ENCODE peak calls at places on chromosomes 3 and 15, in five cellular contexts. One of them, this sample, is unnamed.
A peak's percentile ranks its signal among the peaks of the same experiment; 100 is the strongest.

GRCh38 chr3:36681867-36682266 is 82.5 kb downstream of the DCLK3 start:
- DNase-seq in mesenchymal stem cell: no peak
- DNase-seq in trophoblast cell: no peak
- DNase-seq in IMR-90: no peak
- DNase-seq in H9: no peak
- DNase-seq in this sample: no peak

GRCh38 chr3:8660781-8661180 is 16.2 kb upstream of the SSUH2 start:
- DNase-seq in mesenchymal stem cell: no peak
- DNase-seq in trophoblast cell: no peak
- DNase-seq in H9: no peak
- DNase-seq in IMR-90: peak; percentile 18
- DNase-seq in this sample: no peak

GRCh38 chr3:59425942-59426341 is 376.1 kb upstream of the CFAP20DC start:
- DNase-seq in IMR-90: no peak
- DNase-seq in H9: no peak
- DNase-seq in trophoblast cell: no peak
- DNase-seq in mesenchymal stem cell: no peak
- DNase-seq in this sample: no peak

GRCh38 chr3:101976473-101976872 is 127.2 kb downstream of the NFKBIZ start:
- DNase-seq in IMR-90: no peak
- DNase-seq in mesenchymal stem cell: no peak
- DNase-seq in trophoblast cell: no peak
- DNase-seq in H9: no peak
- DNase-seq in this sample: no peak

GRCh38 chr15:25368855-25369254 is 70.0 kb downstream of the UBE3A start:
- DNase-seq in mesenchymal stem cell: no peak
- DNase-seq in trophoblast cell: peak; percentile 2
- DNase-seq in IMR-90: peak; percentile 21
- DNase-seq in H9: no peak
- DNase-seq in this sample: no peak

GRCh38 chr3:133479895-133480669 is 80.2 kb downstream of the BFSP2 start:
- DNase-seq in trophoblast cell: peak; percentile 8
- DNase-seq in mesenchymal stem cell: no peak
- DNase-seq in H9: no peak
- DNase-seq in IMR-90: no peak
- DNase-seq in this sample: no peak

GRCh38 chr3:72274511-72275295 is 489.8 kb upstream of the PROK2 start:
- DNase-seq in IMR-90: peak; percentile 75
- DNase-seq in H9: no peak
- DNase-seq in mesenchymal stem cell: peak; percentile 90
- DNase-seq in trophoblast cell: no peak
- DNase-seq in this sample: no peak

GRCh38 chr3:154684440-154684839 is 254.4 kb upstream of the GPR149 start:
- DNase-seq in mesenchymal stem cell: no peak
- DNase-seq in trophoblast cell: no peak
- DNase-seq in IMR-90: no peak
- DNase-seq in H9: peak; percentile 34
- DNase-seq in this sample: no peak

GRCh38 chr3:149376728-149377407 is 581 bp downstream of the TM4SF1 start:
- DNase-seq in IMR-90: peak; percentile 59
- DNase-seq in trophoblast cell: no peak
- DNase-seq in mesenchymal stem cell: no peak
- DNase-seq in H9: no peak
- DNase-seq in this sample: no peak

GRCh38 chr15:92848464-92848851 is 51.7 kb upstream of the CHD2 start:
- DNase-seq in trophoblast cell: no peak
- DNase-seq in mesenchymal stem cell: no peak
- DNase-seq in IMR-90: no peak
- DNase-seq in H9: no peak
- DNase-seq in this sample: no peak

GRCh38 chr3:167814441-167814951 is 79.0 kb downstream of the SERPINI1 start:
- DNase-seq in IMR-90: peak; percentile 11
- DNase-seq in mesenchymal stem cell: no peak
- DNase-seq in H9: no peak
- DNase-seq in trophoblast cell: no peak
- DNase-seq in this sample: no peak

GRCh38 chr3:38136272-38136806 is 588 bp downstream of the ACAA1 start:
- DNase-seq in IMR-90: peak; percentile 54
- DNase-seq in trophoblast cell: no peak
- DNase-seq in H9: no peak
- DNase-seq in mesenchymal stem cell: peak; percentile 77
- DNase-seq in this sample: peak; percentile 27

GRCh38 chr3:123476967-123477750 is 28.3 kb upstream of the ADCY5 start:
- DNase-seq in trophoblast cell: no peak
- DNase-seq in mesenchymal stem cell: no peak
- DNase-seq in H9: no peak
- DNase-seq in IMR-90: no peak
- DNase-seq in this sample: no peak

GRCh38 chr3:179148446-179149238 is 485 bp downstream of the PIK3CA start:
- DNase-seq in IMR-90: peak; percentile 28
- DNase-seq in mesenchymal stem cell: peak; percentile 65
- DNase-seq in trophoblast cell: peak; percentile 51
- DNase-seq in H9: no peak
- DNase-seq in this sample: peak; percentile 41
- H2AFZ ChIP-seq in IMR-90: peak overlapping the region; percentile 94
- H2AFZ ChIP-seq in mesenchymal stem cell: peak overlapping the region; percentile 92
- H2AFZ ChIP-seq in trophoblast cell: peak overlapping the region; percentile 96
- H2AFZ ChIP-seq in H9: no peak overlapping the region
- H2AFZ ChIP-seq in this sample: peak overlapping the region; percentile 95

DNA sequence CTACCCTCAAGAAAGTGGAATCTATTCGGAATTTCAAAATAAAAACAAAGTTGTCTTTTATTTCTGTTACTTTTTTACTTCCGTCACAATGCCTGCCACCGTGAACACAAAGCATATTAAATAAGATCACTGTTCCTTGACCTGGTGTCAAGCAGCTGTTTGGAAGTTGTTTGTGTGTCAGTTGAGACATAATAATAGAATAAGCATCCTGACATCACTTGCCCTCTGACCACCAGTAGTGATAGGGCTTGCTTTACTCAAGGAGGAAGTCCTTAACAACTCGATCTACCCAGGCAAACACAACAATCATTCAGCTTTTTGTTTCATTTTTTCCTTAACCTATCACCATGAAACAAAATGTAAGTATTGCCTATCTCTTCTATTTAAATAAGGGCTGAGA is 454.4 kb upstream of the RASGRP1 start:
- DNase-seq in mesenchymal stem cell: peak; percentile 22
- DNase-seq in trophoblast cell: no peak
- DNase-seq in H9: no peak
- DNase-seq in IMR-90: peak; percentile 12
- DNase-seq in this sample: no peak
- H3K9ac ChIP-seq in mesenchymal stem cell: no peak overlapping the region
- H3K9ac ChIP-seq in trophoblast cell: no peak overlapping the region
- H3K9ac ChIP-seq in H9: no peak overlapping the region
- H3K9ac ChIP-seq in IMR-90: no peak overlapping the region
- H3K9ac ChIP-seq in this sample: no peak overlapping the region

GRCh38 chr3:84128024-84128423 is 830.8 kb upstream of the CADM2 start:
- DNase-seq in H9: no peak
- DNase-seq in mesenchymal stem cell: no peak
- DNase-seq in IMR-90: no peak
- DNase-seq in trophoblast cell: no peak
- DNase-seq in this sample: no peak
- H4K8ac ChIP-seq in H9: no peak overlapping the region
- H4K8ac ChIP-seq in mesenchymal stem cell: no peak overlapping the region
- H4K8ac ChIP-seq in IMR-90: no peak overlapping the region
- H4K8ac ChIP-seq in trophoblast cell: no peak overlapping the region
- H4K8ac ChIP-seq in this sample: no peak overlapping the region

DNA sequence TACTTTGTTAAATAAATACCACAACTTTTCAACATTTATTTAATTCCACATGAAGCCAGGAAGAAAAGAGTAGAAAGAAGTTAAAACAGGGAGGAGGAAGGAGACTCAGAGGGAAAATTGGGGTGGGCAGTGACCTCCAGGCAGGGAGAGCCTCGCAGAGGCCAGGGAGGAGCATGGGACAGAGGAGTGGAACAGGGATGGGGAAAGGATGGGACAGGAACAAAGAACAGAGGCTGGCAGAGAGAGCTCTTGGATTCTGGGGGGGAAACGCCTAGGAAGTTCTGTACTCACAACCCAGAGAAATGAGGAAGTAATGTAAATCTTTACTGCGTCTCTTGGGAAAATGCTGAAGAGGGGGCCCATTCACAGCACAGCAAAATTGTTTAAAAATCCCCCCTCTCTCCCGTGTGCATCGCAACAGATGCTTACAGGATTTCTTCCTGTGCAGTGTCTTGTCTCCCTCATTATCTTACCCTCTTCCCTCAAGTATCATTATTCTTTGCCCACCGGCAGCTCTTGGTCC is 65.4 kb downstream of the ARHGAP31 start:
- DNase-seq in IMR-90: no peak
- DNase-seq in mesenchymal stem cell: no peak
- DNase-seq in H9: no peak
- DNase-seq in trophoblast cell: no peak
- DNase-seq in this sample: no peak
- H2AFZ ChIP-seq in IMR-90: no peak overlapping the region
- H2AFZ ChIP-seq in mesenchymal stem cell: no peak overlapping the region
- H2AFZ ChIP-seq in H9: no peak overlapping the region
- H2AFZ ChIP-seq in trophoblast cell: no peak overlapping the region
- H2AFZ ChIP-seq in this sample: peak overlapping the region; percentile 26

DNA sequence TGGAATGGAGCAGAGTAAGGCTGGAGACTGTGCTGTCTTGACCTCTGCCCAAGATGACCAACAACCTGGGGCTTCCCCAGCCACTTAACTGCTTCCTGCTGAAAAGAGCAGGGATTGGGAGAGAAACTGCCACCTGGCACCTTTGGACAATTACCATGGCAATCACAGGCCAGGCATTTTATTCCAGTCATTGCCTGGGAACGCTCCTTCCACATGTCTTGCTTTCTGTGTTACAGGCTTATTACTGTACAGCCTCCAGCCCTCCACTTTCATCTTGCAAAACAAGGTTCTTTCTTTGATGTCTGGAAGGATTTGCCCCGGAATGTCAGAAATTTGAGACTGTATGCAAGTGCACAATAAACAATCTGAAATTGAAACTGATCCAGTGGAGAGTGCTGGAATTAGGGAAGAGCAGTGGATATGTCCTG is 2.8 kb downstream of the PPP1R14D start:
- DNase-seq in H9: no peak
- DNase-seq in mesenchymal stem cell: peak; percentile 56
- DNase-seq in trophoblast cell: peak; percentile 98
- DNase-seq in IMR-90: peak; percentile 69
- DNase-seq in this sample: no peak
- H3K9ac ChIP-seq in H9: no peak overlapping the region
- H3K9ac ChIP-seq in mesenchymal stem cell: no peak overlapping the region
- H3K9ac ChIP-seq in trophoblast cell: no peak overlapping the region
- H3K9ac ChIP-seq in IMR-90: no peak overlapping the region
- H3K9ac ChIP-seq in this sample: no peak overlapping the region

GRCh38 chr3:153163349-153164008 is 1.5 kb downstream of the RAP2B start:
- DNase-seq in IMR-90: peak; percentile 29
- DNase-seq in H9: no peak
- DNase-seq in mesenchymal stem cell: peak; percentile 54
- DNase-seq in trophoblast cell: no peak
- DNase-seq in this sample: no peak
- H4K8ac ChIP-seq in IMR-90: peak overlapping the region; percentile 44
- H4K8ac ChIP-seq in H9: no peak overlapping the region
- H4K8ac ChIP-seq in mesenchymal stem cell: no peak overlapping the region
- H4K8ac ChIP-seq in trophoblast cell: peak overlapping the region; percentile 24
- H4K8ac ChIP-seq in this sample: no peak overlapping the region

DNA sequence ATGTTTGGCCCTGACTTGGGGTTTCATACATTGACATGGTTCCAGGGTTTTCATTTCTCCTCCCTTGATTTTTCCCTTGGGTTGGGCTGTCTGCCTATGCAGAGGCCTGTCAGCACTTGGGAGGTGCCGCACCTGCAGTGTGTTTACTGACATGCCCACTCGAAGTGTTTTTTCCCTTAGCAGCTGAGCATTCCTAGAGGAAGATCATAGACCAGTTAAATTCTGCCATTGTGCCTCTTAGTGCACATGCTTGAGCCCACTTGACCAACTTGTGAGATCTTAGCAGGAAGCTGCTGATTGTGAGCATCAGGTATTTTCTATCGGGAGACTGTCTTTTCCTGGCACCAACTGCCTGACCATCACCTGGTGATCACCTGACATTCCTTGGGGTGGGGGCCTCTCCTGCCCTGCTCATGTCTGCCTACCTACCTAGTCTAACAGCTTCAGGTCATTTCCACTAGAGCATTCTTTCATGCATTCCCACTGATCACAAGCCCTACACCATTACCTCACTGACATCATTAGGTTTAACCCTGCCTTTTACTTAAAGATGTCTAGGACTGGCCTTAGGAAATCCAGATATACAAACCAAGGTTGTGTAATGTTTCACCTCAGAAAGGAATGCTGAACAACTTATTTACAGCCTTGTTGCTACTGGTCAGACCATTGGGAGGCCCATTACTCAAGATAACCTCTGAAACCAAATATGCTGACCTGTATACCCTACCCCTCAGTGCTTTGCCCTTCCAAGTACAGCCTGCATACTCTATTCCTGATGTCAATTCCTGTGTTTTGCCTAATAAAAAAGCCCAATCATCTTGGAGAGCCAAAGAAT is 68.3 kb downstream of the CD47 start:
- DNase-seq in mesenchymal stem cell: peak; percentile 16
- DNase-seq in trophoblast cell: peak; percentile 78
- DNase-seq in H9: no peak
- DNase-seq in IMR-90: no peak
- DNase-seq in this sample: no peak
- H2AFZ ChIP-seq in mesenchymal stem cell: no peak overlapping the region
- H2AFZ ChIP-seq in trophoblast cell: no peak overlapping the region
- H2AFZ ChIP-seq in H9: no peak overlapping the region
- H2AFZ ChIP-seq in IMR-90: no peak overlapping the region
- H2AFZ ChIP-seq in this sample: no peak overlapping the region

DNA sequence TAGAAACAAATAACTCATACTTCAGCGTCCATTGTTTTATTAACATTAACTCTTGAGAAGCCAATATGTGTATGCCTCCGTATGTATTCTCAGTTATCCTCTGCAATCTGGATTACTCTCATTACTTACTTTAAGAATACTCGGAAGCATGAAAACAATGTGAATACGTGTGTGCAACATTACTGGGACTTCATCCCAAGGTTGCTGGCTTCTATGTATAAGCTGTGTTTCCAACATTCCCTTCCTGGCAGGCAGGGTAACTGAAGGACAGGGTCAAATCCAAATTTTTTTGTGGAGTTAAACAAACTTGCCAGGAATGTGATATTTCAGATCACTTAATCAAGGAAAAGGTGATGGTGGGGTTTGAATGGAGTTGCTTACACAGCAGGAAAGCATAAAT is 34.5 kb upstream of the NR1I2 start:
- DNase-seq in trophoblast cell: no peak
- DNase-seq in H9: no peak
- DNase-seq in mesenchymal stem cell: no peak
- DNase-seq in IMR-90: no peak
- DNase-seq in this sample: no peak
- H3K9ac ChIP-seq in trophoblast cell: no peak overlapping the region
- H3K9ac ChIP-seq in H9: no peak overlapping the region
- H3K9ac ChIP-seq in mesenchymal stem cell: no peak overlapping the region
- H3K9ac ChIP-seq in IMR-90: no peak overlapping the region
- H3K9ac ChIP-seq in this sample: no peak overlapping the region

This sample was measured in neuronal stem cell.